ENCODE peak calls at places on chromosome 1, in four cellular contexts. Q is A549, B is HepG2, R is IMR-90. S is an unnamed sample.
A peak's percentile ranks its signal among the peaks of the same experiment; 100 is the strongest.

GRCh38 chr1:99554727-99555126 is 91.2 kb upstream of the PALMD start:
- DNase-seq in R (no peak), Q (no peak), B (peak; percentile 37), S (no peak)

GRCh38 chr1:52553372-52554266 is 727 bp upstream of the TUT4 start:
- DNase-seq in Q (peak; percentile 48), R (peak; percentile 86), B (peak; percentile 74), S (peak; percentile 89)

GRCh38 chr1:13643017-13643416 is 57.0 kb upstream of the PRDM2 start:
- DNase-seq in R (no peak), B (no peak), Q (no peak), S (no peak)

GRCh38 chr1:10795305-10796021 is 983 bp downstream of the CASZ1 start:
- DNase-seq in Q (no peak), B (no peak), R (no peak), S (no peak)

GRCh38 chr1:15680614-15681345 is 3.3 kb upstream of the PLEKHM2 start:
- DNase-seq in Q (peak; percentile 18), B (peak; percentile 20), R (peak; percentile 96), S (no peak)

GRCh38 chr1:209850342-209850979 is 22.7 kb downstream of the UTP25 start:
- DNase-seq in R (peak; percentile 45), Q (peak; percentile 44), B (peak; percentile 21), S (peak; percentile 76)

GRCh38 chr1:231670755-231671154 is 44.2 kb downstream of the DISC1 start:
- DNase-seq in B (no peak), Q (no peak), R (no peak), S (no peak)

GRCh38 chr1:150484431-150484830 is 2.8 kb upstream of the TARS2 start:
- DNase-seq in R (peak; percentile 78), B (no peak), Q (no peak), S (no peak)

GRCh38 chr1:33986389-33987095 is 122.7 kb downstream of the HMGB4 start:
- DNase-seq in B (no peak), R (peak; percentile 7), Q (no peak), S (no peak)

DNA sequence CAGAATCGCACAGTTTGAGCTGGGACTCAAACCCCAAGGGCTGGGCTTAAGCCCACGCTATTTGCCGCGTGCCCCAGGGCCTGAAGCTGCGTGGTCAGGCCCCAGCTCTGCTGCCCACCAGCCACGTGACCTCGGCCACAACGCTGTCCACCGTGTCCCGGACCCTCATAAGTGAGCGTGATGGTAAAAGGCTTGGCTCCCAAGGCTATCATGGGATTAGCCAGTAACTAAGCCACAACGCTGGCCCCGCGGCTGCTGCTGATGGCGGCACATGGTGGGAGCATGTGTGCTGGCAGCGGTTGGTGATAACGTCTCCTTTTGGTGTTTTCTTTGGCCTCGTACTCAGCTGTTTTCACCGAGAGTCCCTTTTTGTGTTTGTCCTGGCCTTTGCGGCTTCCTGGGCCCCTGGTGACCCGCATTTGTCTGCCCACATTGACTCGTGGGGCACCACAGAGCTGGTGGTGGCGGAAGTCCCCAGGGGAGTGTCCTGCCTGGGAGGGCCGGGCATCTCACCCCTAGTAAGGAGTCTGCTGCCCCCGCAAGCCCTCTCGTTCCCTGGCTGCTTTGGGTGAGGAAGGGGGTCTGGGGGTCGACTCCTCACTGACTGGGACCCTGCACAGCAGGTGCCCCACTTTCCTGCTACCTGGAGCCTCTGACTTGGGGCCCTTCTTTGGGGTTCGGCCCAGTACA is 29.3 kb downstream of the PRKCZ start:
- DNase-seq in B (no peak), R (no peak), Q (no peak), S (no peak)
- TF ChIP-seq MAZ in B (no peak), R (no peak), Q (no peak), S (no peak)

DNA sequence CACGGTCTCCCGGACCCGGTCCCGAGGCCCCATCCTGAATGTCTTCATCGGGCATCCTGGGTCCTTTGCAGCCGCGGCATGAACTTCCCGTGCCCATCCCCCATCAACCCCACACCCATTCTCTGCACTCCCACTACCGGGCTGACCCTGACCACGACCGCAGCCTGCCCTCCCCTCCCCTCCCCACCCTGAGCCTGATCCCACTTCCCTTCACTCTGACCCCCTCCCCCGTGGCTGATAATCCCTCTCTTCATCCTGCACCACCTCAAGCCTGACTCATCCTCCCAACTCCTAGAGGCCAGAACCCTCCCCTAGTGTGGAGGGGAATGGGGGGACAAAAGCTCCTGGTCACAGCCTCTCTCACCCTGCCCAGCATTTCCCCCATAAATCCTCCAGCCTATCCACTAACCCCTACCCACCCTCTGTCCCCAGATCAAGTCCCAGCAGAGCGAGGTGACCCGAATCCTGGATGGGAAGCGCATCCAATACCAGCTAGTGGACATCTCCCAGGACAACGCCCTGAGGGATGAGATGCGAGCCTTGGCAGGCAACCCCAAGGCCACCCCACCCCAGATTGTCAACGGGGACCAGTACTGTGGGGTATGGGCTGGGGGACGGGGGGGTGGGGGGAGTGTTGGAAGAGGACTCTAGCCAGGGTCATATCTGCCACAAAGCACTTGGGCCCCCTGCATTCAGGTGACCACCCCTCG is 602 bp downstream of the SH3BGRL3 start:
- DNase-seq in Q (peak; percentile 58), R (peak; percentile 48), B (no peak), S (peak; percentile 74)
- TF ChIP-seq MAZ in Q (no peak), R (peak; percentile 44), B (no peak), S (no peak)

GRCh38 chr1:161119379-161120061 is 1.6 kb downstream of the NIT1 start:
- DNase-seq in R (peak; percentile 75), B (no peak), Q (peak; percentile 85), S (peak; percentile 81)
- TF ChIP-seq MAZ in R (no peak), B (no peak), Q (no peak), S (peak; percentile 25)

GRCh38 chr1:247475793-247476192 is 17.9 kb upstream of the OR2B11 start:
- DNase-seq in R (no peak), B (no peak), Q (no peak), S (no peak)

GRCh38 chr1:247472035-247472434 is 14.1 kb upstream of the OR2B11 start:
- DNase-seq in R (no peak), Q (no peak), B (no peak), S (no peak)

GRCh38 chr1:247468746-247469145 is 10.8 kb upstream of the OR2B11 start:
- DNase-seq in Q (no peak), R (no peak), B (no peak), S (no peak)

GRCh38 chr1:247474367-247474766 is 16.5 kb upstream of the OR2B11 start:
- DNase-seq in R (no peak), B (no peak), Q (no peak), S (no peak)

GRCh38 chr1:247471445-247472016 is 13.6 kb upstream of the OR2B11 start:
- DNase-seq in B (no peak), R (no peak), Q (no peak), S (peak; percentile 77)
- TF ChIP-seq MAZ in B (no peak), R (no peak), Q (no peak), S (no peak)

GRCh38 chr1:206663832-206664652 is 20.7 kb upstream of the MAPKAPK2 start:
- DNase-seq in B (peak; percentile 43), Q (peak; percentile 65), R (peak; percentile 66), S (peak; percentile 90)
- TF ChIP-seq MAZ in B (no peak), Q (no peak), R (no peak), S (peak; percentile 15)

DNA sequence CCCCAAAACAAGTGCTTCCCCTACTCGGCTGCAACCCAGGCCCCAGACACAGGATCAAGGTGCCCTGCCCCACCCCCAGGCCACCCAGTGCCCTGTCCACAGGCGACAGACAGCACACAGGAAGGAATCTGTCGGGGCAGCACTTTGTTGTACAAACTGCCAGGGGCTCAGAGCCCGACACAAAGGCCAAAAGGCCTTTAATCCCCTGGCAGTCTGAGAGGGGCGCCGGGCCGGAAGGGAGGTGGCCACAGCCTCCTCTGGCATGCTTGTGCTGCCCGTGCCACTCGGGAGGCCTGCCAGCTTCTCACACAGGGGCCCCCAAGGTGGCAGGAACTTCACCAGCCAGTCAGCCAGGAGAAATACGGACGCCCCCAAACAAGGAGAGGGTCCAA is 35.1 kb downstream of the HSPG2 start:
- DNase-seq in Q (no peak), B (no peak), R (no peak), S (no peak)
- TF ChIP-seq MAZ in Q (no peak), B (no peak), R (no peak), S (no peak)

DNA sequence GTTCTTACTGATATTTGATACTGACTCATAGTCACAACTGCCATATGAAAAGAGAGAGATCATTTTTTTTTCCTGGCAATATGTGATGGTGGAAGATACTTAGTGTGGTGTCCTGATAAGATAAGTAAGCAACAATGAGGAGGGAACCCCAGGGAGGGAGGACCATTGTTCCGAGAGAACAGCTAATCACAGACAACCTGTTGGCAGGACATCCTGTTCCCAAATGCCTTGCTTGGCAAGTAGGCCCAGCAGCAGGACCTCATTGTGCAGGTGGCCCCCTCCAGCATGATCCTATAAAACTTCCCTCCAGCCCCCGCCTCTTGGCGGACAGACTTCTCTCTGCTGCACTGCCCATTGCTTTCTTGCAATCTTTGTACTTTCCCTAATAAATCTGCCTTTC is 329.4 kb upstream of the CHRM3 start:
- DNase-seq in Q (no peak), R (no peak), B (no peak), S (no peak)
- TF ChIP-seq MAZ in Q (no peak), R (no peak), B (no peak), S (no peak)

S was measured in K562.